ENCODE peak calls at places on chromosomes 4 and X, in five cellular contexts. B is ascending aorta, D is bronchial epithelial cell, F is AG04449, P is AG04450. G is an unnamed sample.

GRCh38 chr4:85741921-85742591 is 267.1 kb downstream of the ARHGAP24 start:
- DNase-seq in F (no peak), B (no peak), D (no peak), P (no peak), G (no peak)

GRCh38 chr4:181877329-181877848 is 365.8 kb upstream of the TENM3 start:
- DNase-seq in D (peak; percentile 74), F (peak; percentile 55), B (no peak), P (peak; percentile 89), G (peak; percentile 91)

GRCh38 chr4:158484173-158484885 is 37.4 kb upstream of the RXFP1 start:
- DNase-seq in B (no peak), D (peak; percentile 49), P (no peak), F (no peak), G (peak; percentile 22)

GRCh38 chrX:25067271-25068172 is 51.8 kb upstream of the ARX start:
- DNase-seq in F (no peak), D (no peak), B (no peak), P (no peak), G (no peak)

GRCh38 chr4:118308306-118309030 is 44.3 kb downstream of the PRSS12 start:
- DNase-seq in P (no peak), B (no peak), D (no peak), F (no peak), G (no peak)

GRCh38 chr4:118839221-118839927 is 3.4 kb upstream of the SEC24D start:
- DNase-seq in B (no peak), F (no peak), D (no peak), P (no peak), G (no peak)

GRCh38 chr4:61911313-61911756 is 711.2 kb downstream of the ADGRL3 start:
- DNase-seq in B (no peak), P (no peak), D (no peak), F (no peak), G (no peak)

GRCh38 chr4:140719022-140719421 is 37.2 kb downstream of the TBC1D9 start:
- DNase-seq in F (peak; percentile 31), D (peak; percentile 46), P (no peak), B (no peak), G (peak; percentile 48)

GRCh38 chr4:183987529-183987946 is 82.4 kb downstream of the STOX2 start:
- DNase-seq in B (peak; percentile 30), D (peak; percentile 98), P (peak; percentile 65), F (peak; percentile 37), G (peak; percentile 99)

GRCh38 chrX:129359269-129359668 is 164.0 kb downstream of the SMARCA1 start:
- DNase-seq in F (no peak), B (no peak), D (peak; percentile 29), P (no peak), G (peak; percentile 2)

GRCh38 chr4:41057456-41057855 is 156.9 kb downstream of the APBB2 start:
- DNase-seq in F (no peak), P (no peak), D (no peak), B (no peak), G (no peak)

GRCh38 chr4:41748788-41749445 is 392 bp upstream of the PHOX2B start:
- DNase-seq in P (no peak), F (no peak), B (no peak), D (no peak), G (no peak)

GRCh38 chr4:1500231-1500965 is 94.2 kb upstream of the NKX1-1 start:
- DNase-seq in D (no peak), F (no peak), P (no peak), B (no peak), G (no peak)

GRCh38 chr4:141898336-141898735 is 262.0 kb downstream of the IL15 start:
- DNase-seq in B (no peak), P (no peak), F (no peak), D (no peak), G (no peak)

GRCh38 chrX:13215729-13216128 is 104.1 kb downstream of the ATXN3L start:
- DNase-seq in D (no peak), B (no peak), P (peak; percentile 7), F (no peak), G (no peak)

GRCh38 chr4:121789470-121789869 is 11.7 kb upstream of the EXOSC9 start:
- DNase-seq in B (no peak), D (no peak), P (no peak), F (no peak), G (no peak)

GRCh38 chr4:159227984-159228383 is 125.1 kb downstream of the RAPGEF2 start:
- DNase-seq in D (peak; percentile 87), B (peak; percentile 24), F (peak; percentile 42), P (peak; percentile 85), G (peak; percentile 86)

GRCh38 chr4:76055005-76055404 is 19.1 kb upstream of the CXCL11 start:
- DNase-seq in B (no peak), P (no peak), D (no peak), F (no peak), G (peak; percentile 15)

GRCh38 chr4:62194342-62194741 is 994.2 kb downstream of the ADGRL3 start:
- DNase-seq in P (no peak), F (no peak), B (no peak), D (peak; percentile 7), G (peak; percentile 3)

GRCh38 chrX:16743604-16744325 is 24.4 kb downstream of the SYAP1 start:
- DNase-seq in D (peak; percentile 71), B (no peak), P (peak; percentile 49), F (peak; percentile 38), G (peak; percentile 78)

GRCh38 chr4:42152507-42153504 is at the start of gene BEND4:
- DNase-seq in D (no peak), B (no peak), F (no peak), P (no peak), G (no peak)

GRCh38 chr4:95779447-95779846 is 60.4 kb upstream of the PDHA2 start:
- DNase-seq in P (no peak), F (no peak), B (no peak), D (no peak), G (no peak)

GRCh38 chr4:161419822-161420221 is 744.0 kb downstream of the FSTL5 start:
- DNase-seq in P (no peak), B (no peak), D (peak; percentile 12), F (no peak), G (peak; percentile 44)

GRCh38 chrX:109658391-109658790 is 33.4 kb upstream of the KCNE5 start:
- DNase-seq in P (no peak), B (no peak), D (no peak), F (no peak), G (no peak)

GRCh38 chrX:41303013-41303412 is 30.9 kb upstream of the DDX3X start:
- DNase-seq in F (no peak), B (no peak), D (peak; percentile 68), P (no peak), G (peak; percentile 89)

GRCh38 chrX:95056901-95057300 is 1382.9 kb downstream of the FAM133A start:
- DNase-seq in B (no peak), P (no peak), F (no peak), D (no peak), G (no peak)

GRCh38 chrX:135112096-135112729 is 8.1 kb downstream of the ETDB start:
- DNase-seq in F (no peak), D (peak; percentile 23), B (no peak), P (no peak), G (peak; percentile 40)

GRCh38 chr4:26873391-26874026 is 12.9 kb downstream of the STIM2 start:
- DNase-seq in B (peak; percentile 14), F (no peak), D (no peak), P (no peak), G (no peak)

GRCh38 chr4:15077969-15078368 is 75.7 kb downstream of the CPEB2 start:
- DNase-seq in B (no peak), F (no peak), D (peak; percentile 85), P (peak; percentile 65), G (peak; percentile 78)

GRCh38 chrX:132270699-132271098 is 51.5 kb upstream of the RAP2C start:
- DNase-seq in F (no peak), D (peak; percentile 88), P (peak; percentile 24), B (no peak), G (peak; percentile 91)

GRCh38 chrX:7120578-7121219 is 26.8 kb upstream of the STS start:
- DNase-seq in D (peak; percentile 42), F (no peak), P (no peak), B (no peak), G (no peak)

GRCh38 chr4:80035336-80035735 is 37.7 kb downstream of the ANTXR2 start:
- DNase-seq in F (no peak), B (no peak), D (no peak), P (no peak), G (no peak)

GRCh38 chr4:80029364-80029763 is 43.7 kb downstream of the ANTXR2 start:
- DNase-seq in D (peak; percentile 89), P (no peak), B (no peak), F (no peak), G (peak; percentile 79)

GRCh38 chr4:80036306-80036705 is 36.7 kb downstream of the ANTXR2 start:
- DNase-seq in D (no peak), F (no peak), B (no peak), P (no peak), G (no peak)

GRCh38 chr4:80036949-80037348 is 36.1 kb downstream of the ANTXR2 start:
- DNase-seq in P (peak; percentile 45), B (no peak), D (no peak), F (peak; percentile 36), G (no peak)

GRCh38 chr4:80033581-80033980 is 39.4 kb downstream of the ANTXR2 start:
- DNase-seq in B (no peak), F (no peak), D (no peak), P (no peak), G (no peak)
- TF ChIP-seq CTCF in B (no peak), F (no peak), D (no peak), P (no peak), G (no peak)

GRCh38 chr4:169618986-169619385 is 1.4 kb upstream of the CLCN3 start:
- DNase-seq in F (no peak), D (no peak), B (no peak), P (no peak), G (no peak)
- H3K4me3 ChIP-seq in F (no peak overlapping the region), D (no peak overlapping the region), B (peak overlapping the region; percentile 88), P (no peak overlapping the region), G (peak overlapping the region; percentile 86)

GRCh38 chrX:150362599-150363481 is at the start of gene MAMLD1:
- DNase-seq in F (no peak), D (peak; percentile 62), B (peak; percentile 43), P (no peak), G (peak; percentile 82)
- TF ChIP-seq CTCF in F (peak; percentile 7), D (no peak), B (no peak), P (peak; percentile 23), G (no peak)

GRCh38 chrX:40176256-40176978 is 78.7 kb upstream of the BCOR start:
- DNase-seq in B (no peak), F (no peak), D (no peak), P (no peak), G (peak; percentile 10)
- H3K4me3 ChIP-seq in B (peak overlapping the region; percentile 75), F (peak overlapping the region; percentile 50), D (peak overlapping the region; percentile 33), P (peak overlapping the region; percentile 49), G (peak overlapping the region; percentile 53)

DNA sequence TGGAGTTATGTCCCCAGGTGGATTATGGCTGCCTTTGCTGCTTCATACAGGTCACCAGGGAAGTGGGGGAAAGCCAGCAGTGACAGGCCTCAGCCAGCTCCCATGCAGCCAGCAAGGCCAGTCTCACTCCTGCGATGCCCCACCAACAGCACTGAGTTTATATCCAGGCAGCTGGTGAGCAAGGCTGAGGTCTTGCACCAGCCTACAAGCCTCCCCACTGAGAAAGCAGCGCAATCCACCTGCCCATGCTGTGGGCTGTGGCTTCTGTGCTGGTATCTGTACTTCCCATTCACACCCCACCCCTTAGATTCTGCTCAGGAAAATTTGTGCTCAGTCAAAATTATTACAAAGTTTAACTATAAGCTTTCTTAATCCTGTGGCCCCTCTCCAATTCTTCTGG is 153.5 kb downstream of the HHIP start:
- DNase-seq in F (no peak), D (no peak), P (no peak), B (no peak), G (no peak)
- TF ChIP-seq CTCF in F (no peak), D (no peak), P (no peak), B (no peak), G (no peak)